ENCODE peak calls at places on chromosomes 13 and 19, in nine cellular contexts. S is brain microvascular endothelial cell; N is mucosa of descending colon; L is CD4-positive, alpha-beta T cell; M is esophagus muscularis mucosa; G is thoracic aorta; O is fibroblast of pulmonary artery; Q is epithelial cell of esophagus; T is upper lobe of right lung. J is an unnamed sample.

GRCh38 chr19:8515317-8515716 is 1.4 kb upstream of the ZNF414 start:
- DNase-seq in S (no peak), N (no peak), L (peak), M (no peak), G (no peak), O (no peak), Q (no peak), T (peak), J (no peak)

GRCh38 chr19:51000981-51001380 is 423 bp downstream of the KLK8 start:
- DNase-seq in S (no peak), N (no peak), L (no peak), M (no peak), G (no peak), O (no peak), Q (no peak), T (no peak), J (no peak)

GRCh38 chr19:53549354-53549753 is 11.4 kb downstream of the ZNF331 start:
- DNase-seq in S (peak), N (no peak), L (no peak), M (no peak), G (no peak), O (peak), Q (peak), T (no peak), J (peak)

GRCh38 chr13:101654916-101655315 is 202.4 kb downstream of the ITGBL1 start:
- DNase-seq in S (peak), N (no peak), L (no peak), M (no peak), G (no peak), O (peak), Q (peak), T (no peak), J (peak)

GRCh38 chr13:51044023-51044665 is 66.9 kb downstream of the C13orf42 start:
- DNase-seq in S (no peak), N (no peak), L (no peak), M (peak), G (no peak), O (no peak), Q (no peak), T (no peak), J (no peak)

GRCh38 chr19:5957132-5957531 is 20.8 kb downstream of the RANBP3 start:
- DNase-seq in S (no peak), N (no peak), L (no peak), M (no peak), G (no peak), O (no peak), Q (peak), T (no peak), J (no peak)

GRCh38 chr13:34174671-34175145 is 356.8 kb downstream of the RFC3 start:
- DNase-seq in S (no peak), N (no peak), L (no peak), M (no peak), G (no peak), O (peak), Q (no peak), T (no peak), J (no peak)

GRCh38 chr19:49637865-49638350 is 2.0 kb downstream of the RRAS start:
- DNase-seq in S (peak), N (peak), L (no peak), M (peak), G (peak), O (peak), Q (peak), T (peak), J (peak)

GRCh38 chr13:31910633-31911032 is 120.9 kb upstream of the FRY start:
- DNase-seq in S (no peak), N (no peak), L (no peak), M (no peak), G (no peak), O (no peak), Q (no peak), T (no peak), J (no peak)

GRCh38 chr13:31912641-31913401 is 118.8 kb upstream of the FRY start:
- DNase-seq in S (no peak), N (no peak), L (no peak), M (no peak), G (no peak), O (no peak), Q (peak), T (no peak), J (no peak)

GRCh38 chr13:31909889-31910551 is 121.6 kb upstream of the FRY start:
- DNase-seq in S (peak), N (no peak), L (peak), M (no peak), G (no peak), O (peak), Q (peak), T (no peak), J (peak)

GRCh38 chr13:31914843-31915242 is 116.7 kb upstream of the FRY start:
- DNase-seq in S (no peak), N (no peak), L (no peak), M (no peak), G (no peak), O (no peak), Q (no peak), T (no peak), J (no peak)

DNA sequence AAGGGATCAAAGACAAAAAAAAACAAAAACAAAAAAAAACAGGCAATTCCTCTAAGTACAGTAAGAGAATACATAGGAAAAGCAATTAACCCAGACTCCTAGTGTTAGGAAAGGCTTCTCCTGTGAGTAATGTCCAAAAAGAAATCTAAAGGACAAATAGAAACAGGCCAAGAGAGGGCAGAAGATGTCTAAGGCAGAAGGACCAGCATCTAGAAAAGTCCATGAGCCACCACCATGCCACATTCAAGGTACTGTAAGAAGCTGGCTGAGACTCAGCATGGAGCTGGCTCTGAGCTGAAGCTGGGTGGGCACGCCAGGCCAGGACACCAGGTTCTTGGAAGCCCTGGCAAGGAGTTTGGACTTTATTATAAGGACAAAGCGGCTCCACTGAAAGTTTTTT is 118.1 kb upstream of the FRY start:
- DNase-seq in S (no peak), N (no peak), L (no peak), M (no peak), G (no peak), O (no peak), Q (no peak), T (no peak), J (peak)
- TF ChIP-seq CTCF in S (no peak), N (no peak), L (no peak), M (no peak), G (no peak), O (no peak), Q (no peak), T (no peak), J (no peak)

DNA sequence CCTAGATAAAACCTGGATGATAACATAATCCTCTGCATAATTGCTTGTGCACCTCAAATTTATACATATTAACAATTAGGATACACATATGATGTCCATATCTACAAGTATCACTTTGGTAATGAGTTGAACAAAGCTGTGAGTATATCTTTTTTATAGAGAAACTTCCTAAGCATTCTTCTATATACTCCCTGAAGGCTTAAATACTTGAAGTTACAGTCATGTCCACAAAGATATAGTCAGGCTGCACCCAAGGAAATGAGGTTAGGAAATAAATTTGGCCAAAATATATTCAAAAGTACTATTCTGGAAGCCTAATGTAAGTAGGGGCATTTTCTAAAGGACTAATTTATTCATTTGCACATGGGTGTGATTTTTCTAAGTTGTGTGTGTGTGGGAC is 761.5 kb downstream of the PCDH9 start:
- DNase-seq in S (no peak), N (no peak), L (no peak), M (no peak), G (no peak), O (no peak), Q (peak), T (no peak), J (no peak)
- TF ChIP-seq CTCF in S (no peak), N (no peak), L (no peak), M (no peak), G (no peak), O (no peak), Q (no peak), T (no peak), J (no peak)

GRCh38 chr13:84360843-84361242 is 478.6 kb upstream of the SLITRK1 start:
- DNase-seq in S (no peak), N (no peak), L (no peak), M (no peak), G (no peak), O (no peak), Q (peak), T (no peak), J (no peak)
- TF ChIP-seq CTCF in S (no peak), N (no peak), L (no peak), M (no peak), G (no peak), O (no peak), Q (no peak), T (no peak), J (no peak)

DNA sequence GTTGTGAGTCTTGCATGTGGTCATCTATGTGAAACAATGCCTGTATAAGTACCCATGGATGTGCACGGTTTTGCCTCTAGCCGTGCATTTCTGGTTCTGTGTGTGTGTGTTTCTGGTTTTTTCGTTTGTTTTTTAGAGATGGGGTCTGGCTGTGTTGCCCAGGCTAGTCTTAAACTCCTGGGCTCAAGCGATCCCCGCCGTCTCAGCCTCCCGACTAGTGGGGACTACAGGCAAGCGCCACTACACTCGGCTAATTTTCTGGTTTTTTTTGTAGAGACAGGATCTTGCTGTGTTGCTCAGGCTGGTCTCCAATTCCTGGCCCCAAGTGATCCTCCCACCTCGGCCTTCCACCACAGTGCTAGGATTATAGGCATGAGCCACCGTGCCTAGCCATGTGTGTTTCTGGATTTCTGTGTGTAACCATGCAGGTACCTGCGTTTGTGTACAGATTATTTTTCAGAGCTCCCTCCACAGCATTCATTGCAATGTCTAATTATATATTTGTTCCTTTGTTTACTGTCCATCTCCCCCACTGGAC is 15.9 kb upstream of the FOSB start:
- DNase-seq in S (no peak), N (no peak), L (no peak), M (no peak), G (no peak), O (no peak), Q (no peak), T (no peak), J (no peak)
- TF ChIP-seq CTCF in S (no peak), N (no peak), L (no peak), M (no peak), G (no peak), O (no peak), Q (no peak), T (no peak), J (no peak)

GRCh38 chr19:3586124-3586626 is 897 bp downstream of the GIPC3 start:
- DNase-seq in S (no peak), N (no peak), L (peak), M (no peak), G (no peak), O (no peak), Q (no peak), T (no peak), J (no peak)
- TF ChIP-seq CTCF in S (peak), N (no peak), L (peak), M (peak), G (peak), O (peak), Q (peak), T (peak), J (peak)

DNA sequence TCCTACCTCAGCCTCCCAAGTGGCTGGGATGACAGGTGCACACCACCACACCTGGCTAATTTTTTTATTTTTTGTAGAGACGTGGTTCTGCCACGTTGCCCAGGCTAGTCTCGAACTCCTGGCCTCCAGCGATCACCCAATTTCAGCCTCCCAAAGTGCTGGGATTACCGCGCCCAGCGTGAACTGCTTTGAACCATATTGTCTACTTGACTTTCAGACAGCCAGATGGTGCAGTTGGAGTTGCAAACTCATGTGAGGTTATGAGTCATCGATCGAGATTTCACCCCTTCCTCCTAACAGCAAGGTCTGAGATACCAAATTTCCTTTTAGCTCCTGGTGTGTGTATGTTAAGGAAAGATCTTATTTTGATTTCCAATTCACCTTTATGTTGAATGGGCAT is 2.7 kb downstream of the SLC27A1 start:
- DNase-seq in S (peak), N (no peak), L (no peak), M (no peak), G (no peak), O (peak), Q (peak), T (no peak), J (peak)
- TF ChIP-seq CTCF in S (no peak), N (no peak), L (no peak), M (no peak), G (no peak), O (no peak), Q (no peak), T (no peak), J (no peak)

DNA sequence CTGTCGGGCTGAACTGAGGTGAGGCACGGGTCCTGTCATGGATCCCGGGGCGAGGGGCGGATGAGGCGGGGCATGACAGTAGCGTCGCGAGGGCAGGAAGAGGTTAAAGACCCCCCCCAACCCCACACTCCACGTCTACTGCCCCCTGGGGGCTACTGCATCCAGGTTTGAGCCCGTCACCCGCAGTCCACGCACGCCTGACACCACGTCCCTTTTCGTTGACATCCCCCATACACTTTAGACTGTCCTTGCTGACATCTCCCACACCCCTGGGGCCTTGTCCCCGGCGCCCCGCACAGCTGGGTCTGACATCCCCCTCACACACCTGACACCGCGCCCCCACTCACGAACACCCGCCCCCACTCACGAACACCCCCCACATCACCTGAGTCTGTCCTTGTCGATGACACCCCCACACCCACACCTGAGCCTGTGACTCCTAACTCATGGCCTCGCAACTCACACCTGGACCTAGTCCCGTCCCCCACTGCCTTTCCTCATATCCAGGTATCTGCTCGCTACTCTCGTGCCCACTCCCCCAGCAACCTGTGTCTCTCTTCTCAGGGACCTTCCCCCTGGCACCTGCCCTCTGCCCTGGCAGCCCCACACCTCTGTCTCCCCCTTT is 416 bp downstream of the SLC25A42 start:
- DNase-seq in S (no peak), N (no peak), L (no peak), M (no peak), G (no peak), O (no peak), Q (no peak), T (no peak), J (no peak)
- TF ChIP-seq CTCF in S (peak), N (no peak), L (no peak), M (no peak), G (peak), O (peak), Q (peak), T (peak), J (no peak)

DNA sequence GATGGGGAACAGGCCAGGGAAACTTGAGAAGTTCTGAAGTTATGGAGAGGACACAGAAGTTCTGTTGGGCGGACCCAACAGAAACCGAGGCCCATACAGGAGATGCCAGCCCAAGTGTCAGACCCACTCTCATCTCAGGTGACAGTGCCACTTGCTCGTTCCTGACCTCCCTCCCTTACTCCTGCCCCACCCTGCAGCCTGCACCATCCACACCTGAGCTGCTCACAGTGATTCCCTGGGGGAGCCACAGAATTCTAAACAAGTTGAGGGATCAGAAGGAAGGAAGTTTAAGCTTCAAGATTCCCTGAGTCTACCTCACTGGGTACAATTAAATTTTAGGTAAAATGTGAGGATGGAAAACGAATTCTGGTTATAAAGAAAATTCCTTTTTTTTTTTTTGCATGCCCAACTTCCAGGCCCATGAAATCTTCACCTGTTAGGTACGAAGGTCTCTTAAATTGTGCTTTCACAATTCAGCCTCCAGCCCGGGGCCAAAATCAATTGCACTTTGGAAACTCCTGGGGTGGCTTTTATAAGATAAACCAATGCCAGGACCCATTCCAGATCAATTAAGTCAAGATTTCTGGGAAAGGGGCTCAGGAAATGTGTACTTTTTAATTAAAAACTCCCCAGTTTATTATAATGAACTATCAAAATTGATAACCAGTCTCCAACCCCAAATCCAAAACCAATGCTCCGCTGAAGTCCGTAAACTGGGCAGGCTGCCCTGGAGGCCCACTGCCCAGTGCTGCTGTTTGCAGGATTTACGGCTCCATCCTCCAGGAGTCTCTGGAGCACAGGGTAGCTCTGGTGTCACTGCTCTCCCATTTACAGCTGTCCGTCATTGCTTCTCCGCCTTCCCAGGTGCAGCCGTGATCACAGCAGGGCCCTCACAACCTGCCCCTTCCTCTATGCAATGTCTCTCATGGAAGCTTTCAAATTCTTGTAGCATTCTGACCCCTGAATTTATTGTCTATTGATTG is 643.5 kb downstream of the UQCRFS1 start:
- DNase-seq in S (no peak), N (no peak), L (no peak), M (no peak), G (no peak), O (no peak), Q (no peak), T (no peak), J (no peak)
- TF ChIP-seq CTCF in S (no peak), N (no peak), L (no peak), M (no peak), G (no peak), O (no peak), Q (no peak), T (no peak), J (no peak)

GRCh38 chr13:74219571-74219970 is 85.4 kb upstream of the KLF12 start:
- DNase-seq in S (no peak), N (no peak), L (no peak), M (no peak), G (no peak), O (no peak), Q (no peak), T (no peak), J (no peak)
- TF ChIP-seq CTCF in S (no peak), N (no peak), L (no peak), M (no peak), G (no peak), O (no peak), Q (no peak), T (no peak), J (no peak)